ENCODE peak calls at places on chromosomes 6 and 20, in nine cellular contexts. T is mesenchymal stem cell, R is colonic mucosa, O is astrocyte, X is endothelial cell of umbilical vein, J is neuronal stem cell, G is MM.1S, U is fibroblast of lung, W is endodermal cell. P is an unnamed sample. For H3K4me1, the result is how much of the 10 kb centered on the place peaks cover.

GRCh38 chr20:50425076-50425475 is 85.1 kb upstream of the PTPN1 start:
- DNase-seq in T (peak), R (no peak), O (no peak), X (no peak), J (no peak), G (no peak), U (no peak), W (peak), P (no peak)

GRCh38 chr6:75543311-75543710 is 49.7 kb upstream of the FILIP1 start:
- DNase-seq in T (no peak), R (no peak), O (no peak), X (no peak), J (no peak), G (no peak), U (no peak), W (no peak), P (no peak)

GRCh38 chr6:50791900-50792508 is 26.7 kb upstream of the TFAP2B start:
- DNase-seq in T (peak), R (no peak), O (no peak), X (peak), J (peak), G (peak), U (peak), W (peak), P (peak)

GRCh38 chr6:39887692-39888450 is 46.4 kb downstream of the MOCS1 start:
- DNase-seq in T (peak), R (peak), O (peak), X (peak), J (no peak), G (no peak), U (peak), W (peak), P (peak)

GRCh38 chr6:108592371-108593337 is 31.9 kb downstream of the FOXO3 start:
- DNase-seq in T (peak), R (peak), O (peak), X (no peak), J (no peak), G (peak), U (peak), W (no peak), P (peak)

GRCh38 chr20:37357481-37358365 is 11.8 kb downstream of the SRC start:
- DNase-seq in T (no peak), R (no peak), O (no peak), X (no peak), J (no peak), G (no peak), U (no peak), W (peak), P (no peak)

GRCh38 chr6:37308084-37308817 is 45.5 kb upstream of the RNF8 start:
- DNase-seq in T (peak), R (no peak), O (peak), X (peak), J (no peak), G (no peak), U (peak), W (no peak), P (peak)

GRCh38 chr20:1338096-1338495 is 9.2 kb upstream of the SDCBP2 start:
- DNase-seq in T (no peak), R (no peak), O (no peak), X (no peak), J (no peak), G (no peak), U (no peak), W (peak), P (no peak)

GRCh38 chr20:53752583-53752970 is 158.9 kb upstream of the ZNF217 start:
- DNase-seq in T (no peak), R (no peak), O (no peak), X (no peak), J (no peak), G (no peak), U (no peak), W (no peak), P (no peak)

GRCh38 chr6:134026597-134026996 is 25.8 kb downstream of the SLC2A12 start:
- DNase-seq in T (peak), R (no peak), O (peak), X (peak), J (no peak), G (no peak), U (peak), W (no peak), P (no peak)

GRCh38 chr6:138431276-138432062 is 27.4 kb downstream of the HEBP2 start:
- DNase-seq in T (no peak), R (no peak), O (no peak), X (no peak), J (no peak), G (no peak), U (no peak), W (no peak), P (no peak)

GRCh38 chr6:98498891-98499290 is 335.5 kb upstream of the POU3F2 start:
- DNase-seq in T (no peak), R (no peak), O (peak), X (no peak), J (no peak), G (no peak), U (peak), W (no peak), P (no peak)

GRCh38 chr6:63351995-63352586 is 32.3 kb upstream of the LGSN start:
- DNase-seq in T (peak), R (no peak), O (peak), X (peak), J (no peak), G (peak), U (peak), W (no peak), P (peak)

GRCh38 chr20:48722002-48722731 is 105.6 kb downstream of the PREX1 start:
- DNase-seq in T (peak), R (no peak), O (peak), X (peak), J (no peak), G (no peak), U (peak), W (no peak), P (peak)

GRCh38 chr6:11172501-11173337 is 59.7 kb downstream of the NEDD9 start:
- DNase-seq in T (peak), R (peak), O (no peak), X (peak), J (peak), G (peak), U (peak), W (peak), P (peak)

GRCh38 chr6:37971711-37972410 is 152.3 kb downstream of the ZFAND3 start:
- DNase-seq in T (peak), R (no peak), O (no peak), X (no peak), J (no peak), G (no peak), U (no peak), W (no peak), P (no peak)

GRCh38 chr20:64053841-64054661 is 4.6 kb upstream of the SOX18 start:
- DNase-seq in T (peak), R (no peak), O (no peak), X (peak), J (no peak), G (no peak), U (no peak), W (peak), P (no peak)

GRCh38 chr20:52888096-52888495 is 84.1 kb upstream of the TSHZ2 start:
- DNase-seq in T (no peak), R (no peak), O (peak), X (no peak), J (no peak), G (no peak), U (peak), W (no peak), P (no peak)

GRCh38 chr6:137271245-137272183 is 52.3 kb upstream of the IFNGR1 start:
- DNase-seq in T (peak), R (no peak), O (peak), X (peak), J (peak), G (peak), U (peak), W (no peak), P (peak)

GRCh38 chr20:48652961-48653705 is 174.7 kb downstream of the PREX1 start:
- DNase-seq in T (peak), R (no peak), O (no peak), X (no peak), J (no peak), G (no peak), U (no peak), W (no peak), P (no peak)

GRCh38 chr20:63126876-63127699 is 88.8 kb downstream of the YTHDF1 start:
- DNase-seq in T (no peak), R (no peak), O (no peak), X (no peak), J (no peak), G (no peak), U (no peak), W (peak), P (no peak)

GRCh38 chr20:24619212-24619611 is 149.8 kb downstream of the SYNDIG1 start:
- DNase-seq in T (no peak), R (no peak), O (no peak), X (no peak), J (no peak), G (no peak), U (no peak), W (no peak), P (no peak)

GRCh38 chr6:129183681-129184216 is 300.8 kb downstream of the LAMA2 start:
- DNase-seq in T (peak), R (no peak), O (peak), X (peak), J (no peak), G (no peak), U (peak), W (no peak), P (peak)

GRCh38 chr20:61331542-61331941 is 79.5 kb downstream of the CDH4 start:
- DNase-seq in T (no peak), R (no peak), O (no peak), X (peak), J (no peak), G (no peak), U (no peak), W (peak), P (no peak)

GRCh38 chr6:131381052-131381451 is 192.0 kb upstream of the ARG1 start:
- DNase-seq in T (no peak), R (peak), O (no peak), X (no peak), J (no peak), G (no peak), U (no peak), W (no peak), P (no peak)

GRCh38 chr6:143400258-143401059 is 50.0 kb downstream of the ADAT2 start:
- DNase-seq in T (no peak), R (peak), O (no peak), X (no peak), J (no peak), G (no peak), U (peak), W (no peak), P (peak)

GRCh38 chr20:58141971-58142842 is 86.2 kb downstream of the ANKRD60 start:
- DNase-seq in T (no peak), R (no peak), O (no peak), X (no peak), J (no peak), G (no peak), U (no peak), W (peak), P (no peak)

GRCh38 chr20:43666376-43667328 is at the start of gene MYBL2:
- DNase-seq in T (peak), R (peak), O (peak), X (peak), J (peak), G (peak), U (peak), W (peak), P (peak)

GRCh38 chr6:1724616-1725015 is 114.9 kb downstream of the FOXC1 start:
- DNase-seq in T (no peak), R (peak), O (no peak), X (peak), J (no peak), G (no peak), U (no peak), W (peak), P (no peak)

GRCh38 chr20:15940127-15940526 is 633.1 kb downstream of the KIF16B start:
- DNase-seq in T (no peak), R (no peak), O (no peak), X (no peak), J (no peak), G (no peak), U (no peak), W (no peak), P (no peak)

GRCh38 chr6:122180132-122180531 is 219.3 kb upstream of the HSF2 start:
- DNase-seq in T (peak), R (no peak), O (no peak), X (no peak), J (no peak), G (no peak), U (peak), W (no peak), P (peak)

GRCh38 chr6:39873439-39873838 is 60.8 kb downstream of the MOCS1 start:
- DNase-seq in T (no peak), R (no peak), O (no peak), X (no peak), J (no peak), G (no peak), U (no peak), W (no peak), P (no peak)

DNA sequence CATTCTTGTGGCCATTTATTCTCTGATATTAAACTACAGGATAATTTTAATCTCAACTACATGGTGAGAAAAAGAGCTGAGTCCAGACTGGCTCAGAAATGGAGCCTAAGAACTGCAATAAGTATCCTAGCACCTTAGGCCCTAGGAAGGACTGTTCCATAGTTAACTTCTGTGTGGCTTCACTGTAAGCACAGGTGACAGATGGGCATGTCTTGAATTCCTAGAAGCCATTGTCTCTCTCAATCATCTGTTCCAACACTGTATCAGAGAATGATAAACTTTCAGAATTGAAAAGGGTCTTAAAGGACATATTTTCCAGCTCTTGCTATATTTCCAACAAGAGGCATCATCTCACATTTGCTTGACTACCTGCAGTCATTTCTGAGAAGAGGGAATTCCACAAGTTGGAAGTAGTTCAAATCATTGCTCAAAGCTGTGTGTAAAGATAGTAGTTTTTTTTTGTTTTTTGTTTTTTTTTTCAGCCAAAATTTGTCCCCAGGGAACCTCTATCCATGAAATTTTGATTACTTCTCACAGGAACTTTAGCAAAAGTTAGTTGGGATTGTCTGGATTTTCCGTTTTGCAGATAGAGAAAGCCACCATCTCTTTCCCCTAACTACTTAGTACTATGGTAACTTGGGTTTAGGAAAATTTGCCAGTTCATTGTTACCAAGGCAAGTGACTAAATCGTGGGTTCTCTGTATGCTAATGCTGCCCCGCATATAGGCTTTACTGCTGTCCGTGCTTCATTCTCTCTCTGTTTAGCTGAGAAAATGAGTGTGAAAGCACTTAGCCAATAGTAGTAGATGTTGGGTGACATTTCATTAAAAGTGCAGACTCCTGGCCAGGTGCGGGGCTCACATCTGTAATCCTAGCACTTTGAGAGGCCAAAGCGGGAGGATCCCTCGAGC is 47.2 kb downstream of the KCNS1 start:
- DNase-seq in T (no peak), R (no peak), O (no peak), X (no peak), J (no peak), G (no peak), U (no peak), W (no peak), P (no peak)
- H3K9ac ChIP-seq in T (peak), R (no peak), O (peak), X (no peak), J (no peak), G (peak), U (no peak), W (no peak), P (peak)

DNA sequence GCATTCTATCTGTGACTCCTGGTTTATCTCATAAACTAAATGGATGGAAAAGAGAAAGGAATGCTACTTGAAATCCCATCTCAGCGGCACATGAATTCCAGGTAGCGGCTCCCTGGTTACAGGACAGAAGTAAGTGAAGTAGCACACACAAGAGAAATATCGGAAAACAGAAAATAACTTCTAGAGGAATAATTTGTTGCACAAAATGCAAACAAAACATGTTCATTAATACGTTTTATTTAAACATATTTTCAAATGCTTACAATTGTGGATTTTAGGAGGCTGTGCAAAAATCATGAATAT is 26.5 kb upstream of the RPS6KA2 start:
- DNase-seq in T (no peak), R (no peak), O (no peak), X (no peak), J (no peak), G (no peak), U (no peak), W (no peak), P (no peak)
- H3K4me1 ChIP-seq in T (under half), R (under half), O (under half), X (under half), J (under half), G (under half), U (under half), W (under half), P (under half)

GRCh38 chr6:46129634-46130505 is at the start of gene ENPP4:
- DNase-seq in T (peak), R (peak), O (peak), X (peak), J (peak), G (peak), U (peak), W (peak), P (peak)

GRCh38 chr6:46134216-46134615 is 4.4 kb downstream of the ENPP4 start:
- DNase-seq in T (no peak), R (no peak), O (no peak), X (no peak), J (peak), G (no peak), U (no peak), W (no peak), P (no peak)

GRCh38 chr6:46128476-46128875 is 1.3 kb upstream of the ENPP4 start:
- DNase-seq in T (no peak), R (no peak), O (no peak), X (no peak), J (no peak), G (no peak), U (no peak), W (no peak), P (no peak)

GRCh38 chr6:46129301-46129633 is 522 bp upstream of the ENPP4 start:
- DNase-seq in T (no peak), R (no peak), O (no peak), X (no peak), J (no peak), G (no peak), U (no peak), W (no peak), P (no peak)

GRCh38 chr6:46130665-46131064 is 876 bp downstream of the ENPP4 start:
- DNase-seq in T (no peak), R (no peak), O (no peak), X (peak), J (no peak), G (no peak), U (no peak), W (no peak), P (no peak)
- H3K4me3 ChIP-seq in T (no peak), R (peak), O (no peak), X (peak), J (no peak), G (peak), U (no peak), W (peak), P (peak)

GRCh38 chr6:112251170-112251945 is 3.0 kb downstream of the LAMA4 start:
- DNase-seq in T (peak), R (no peak), O (peak), X (peak), J (no peak), G (no peak), U (peak), W (no peak), P (peak)
- H3K9ac ChIP-seq in T (peak), R (no peak), O (peak), X (peak), J (no peak), G (no peak), U (peak), W (no peak), P (peak)

GRCh38 chr20:57108218-57108617 is 158.2 kb downstream of the BMP7 start:
- DNase-seq in T (no peak), R (no peak), O (no peak), X (no peak), J (no peak), G (no peak), U (no peak), W (no peak), P (no peak)
- H3K4me1 ChIP-seq in T (under half), R (under half), O (under half), X (under half), J (under half), G (under half), U (under half), W (under half), P (under half)

GRCh38 chr6:34144581-34145160 is 1.2 kb downstream of the GRM4 start:
- DNase-seq in T (peak), R (no peak), O (no peak), X (no peak), J (no peak), G (no peak), U (no peak), W (peak), P (peak)

GRCh38 chr6:34146801-34147592 is 1.1 kb upstream of the GRM4 start:
- DNase-seq in T (no peak), R (no peak), O (peak), X (no peak), J (no peak), G (no peak), U (peak), W (peak), P (no peak)

GRCh38 chr6:34145161-34146020 is 496 bp downstream of the GRM4 start:
- DNase-seq in T (peak), R (no peak), O (peak), X (peak), J (peak), G (no peak), U (peak), W (peak), P (peak)

GRCh38 chr6:34147906-34148701 is 2.2 kb upstream of the GRM4 start:
- DNase-seq in T (no peak), R (no peak), O (no peak), X (no peak), J (no peak), G (no peak), U (no peak), W (peak), P (no peak)

DNA sequence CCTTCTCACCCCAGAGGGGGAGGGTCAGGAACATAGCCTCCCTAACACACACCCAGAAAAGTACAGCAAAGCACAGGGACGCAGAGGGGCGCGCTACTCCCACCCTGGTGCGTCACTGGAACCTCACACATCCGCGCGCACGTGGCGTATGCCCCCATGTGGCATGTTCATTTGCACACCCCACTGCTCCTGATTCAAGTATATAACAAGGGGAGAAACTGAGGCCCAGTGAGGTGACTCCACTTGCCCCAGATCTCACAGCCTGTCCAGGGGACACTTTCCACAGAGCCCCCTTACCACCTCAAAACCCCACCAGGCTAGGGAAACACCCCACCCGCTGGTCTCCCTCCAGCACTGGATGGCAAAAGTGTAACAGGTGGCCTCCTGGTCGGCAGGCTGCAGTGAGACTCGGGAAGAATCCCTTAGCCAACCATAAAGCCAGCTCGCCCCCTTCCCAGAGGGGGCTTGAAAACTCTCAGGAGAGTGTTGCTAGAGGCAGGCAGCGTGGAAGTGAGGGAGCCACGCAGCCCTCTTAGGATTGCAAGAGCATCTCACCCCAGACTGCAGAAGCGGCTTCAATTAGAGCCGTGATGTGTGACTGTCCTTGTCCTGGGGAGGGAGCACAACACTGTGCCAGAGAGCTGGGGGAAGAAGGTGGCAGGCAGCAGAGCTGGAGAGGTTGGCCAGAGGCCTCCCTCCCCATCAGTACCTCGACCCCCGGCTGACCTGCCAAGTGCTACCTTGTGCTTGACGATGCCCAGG is at the start of gene GRM4:
- DNase-seq in T (no peak), R (no peak), O (no peak), X (no peak), J (no peak), G (no peak), U (no peak), W (peak), P (no peak)
- H3K4me3 ChIP-seq in T (peak), R (peak), O (peak), X (no peak), J (peak), G (no peak), U (peak), W (peak), P (peak)